ENCODE peak calls at places on chromosome 18, in eight cellular contexts. One of them, this sample, is unnamed.
A peak's percentile ranks its signal among the peaks of the same experiment; 100 is the strongest.

GRCh38 chr18:25351280-25351772 is 640 bp downstream of the ZNF521 start:
- DNase-seq in heart left ventricle: no peak
- DNase-seq in H9: no peak
- DNase-seq in cardiac muscle cell: no peak
- DNase-seq in gastrocnemius medialis: no peak
- DNase-seq in neural progenitor cell: peak; percentile 55
- DNase-seq in left ventricle myocardium inferior: no peak
- DNase-seq in body of pancreas: no peak
- DNase-seq in this sample: no peak

GRCh38 chr18:77127769-77128671 is 4.6 kb downstream of the MBP start:
- DNase-seq in heart left ventricle: no peak
- DNase-seq in H9: no peak
- DNase-seq in cardiac muscle cell: no peak
- DNase-seq in gastrocnemius medialis: peak; percentile 65
- DNase-seq in neural progenitor cell: no peak
- DNase-seq in left ventricle myocardium inferior: no peak
- DNase-seq in body of pancreas: peak; percentile 72
- DNase-seq in this sample: no peak

GRCh38 chr18:46755315-46756171 is 1.3 kb downstream of the ST8SIA5 start:
- DNase-seq in heart left ventricle: no peak
- DNase-seq in H9: no peak
- DNase-seq in cardiac muscle cell: no peak
- DNase-seq in gastrocnemius medialis: no peak
- DNase-seq in neural progenitor cell: peak; percentile 23
- DNase-seq in left ventricle myocardium inferior: no peak
- DNase-seq in body of pancreas: no peak
- DNase-seq in this sample: no peak

GRCh38 chr18:77479047-77479446 is 229.4 kb downstream of the GALR1 start:
- DNase-seq in heart left ventricle: no peak
- DNase-seq in H9: no peak
- DNase-seq in cardiac muscle cell: no peak
- DNase-seq in gastrocnemius medialis: no peak
- DNase-seq in neural progenitor cell: no peak
- DNase-seq in left ventricle myocardium inferior: no peak
- DNase-seq in body of pancreas: no peak
- DNase-seq in this sample: no peak

GRCh38 chr18:61554117-61554776 is 221.0 kb downstream of the CDH20 start:
- DNase-seq in heart left ventricle: no peak
- DNase-seq in H9: no peak
- DNase-seq in cardiac muscle cell: no peak
- DNase-seq in gastrocnemius medialis: no peak
- DNase-seq in neural progenitor cell: no peak
- DNase-seq in left ventricle myocardium inferior: no peak
- DNase-seq in body of pancreas: peak; percentile 32
- DNase-seq in this sample: peak; percentile 12

GRCh38 chr18:6648581-6648980 is 80.9 kb upstream of the ARHGAP28 start:
- DNase-seq in heart left ventricle: no peak
- DNase-seq in H9: no peak
- DNase-seq in cardiac muscle cell: no peak
- DNase-seq in gastrocnemius medialis: no peak
- DNase-seq in neural progenitor cell: no peak
- DNase-seq in left ventricle myocardium inferior: no peak
- DNase-seq in body of pancreas: no peak
- DNase-seq in this sample: no peak

GRCh38 chr18:51196116-51196810 is 1.2 kb downstream of the MEX3C start:
- DNase-seq in heart left ventricle: peak; percentile 54
- DNase-seq in H9: no peak
- DNase-seq in cardiac muscle cell: peak; percentile 34
- DNase-seq in gastrocnemius medialis: peak; percentile 17
- DNase-seq in neural progenitor cell: peak; percentile 21
- DNase-seq in left ventricle myocardium inferior: peak; percentile 47
- DNase-seq in body of pancreas: peak; percentile 48
- DNase-seq in this sample: peak; percentile 26

GRCh38 chr18:48065601-48065995 is 135.1 kb upstream of the SMAD2 start:
- DNase-seq in heart left ventricle: no peak
- DNase-seq in H9: no peak
- DNase-seq in cardiac muscle cell: no peak
- DNase-seq in gastrocnemius medialis: no peak
- DNase-seq in neural progenitor cell: no peak
- DNase-seq in left ventricle myocardium inferior: no peak
- DNase-seq in body of pancreas: no peak
- DNase-seq in this sample: no peak

GRCh38 chr18:50282521-50283335 is 1.4 kb upstream of the MBD1 start:
- DNase-seq in heart left ventricle: peak; percentile 38
- DNase-seq in H9: no peak
- DNase-seq in cardiac muscle cell: no peak
- DNase-seq in gastrocnemius medialis: no peak
- DNase-seq in neural progenitor cell: no peak
- DNase-seq in left ventricle myocardium inferior: no peak
- DNase-seq in body of pancreas: peak; percentile 33
- DNase-seq in this sample: no peak

GRCh38 chr18:36295214-36295613 is 2.3 kb upstream of the FHOD3 start:
- DNase-seq in heart left ventricle: no peak
- DNase-seq in H9: no peak
- DNase-seq in cardiac muscle cell: no peak
- DNase-seq in gastrocnemius medialis: no peak
- DNase-seq in neural progenitor cell: no peak
- DNase-seq in left ventricle myocardium inferior: no peak
- DNase-seq in body of pancreas: no peak
- DNase-seq in this sample: no peak
- H3K9me3 ChIP-seq in heart left ventricle: no peaks in the 10 kb centered on the region
- H3K9me3 ChIP-seq in H9: no peaks in the 10 kb centered on the region
- H3K9me3 ChIP-seq in cardiac muscle cell: no peaks in the 10 kb centered on the region
- H3K9me3 ChIP-seq in gastrocnemius medialis: no peaks in the 10 kb centered on the region
- H3K9me3 ChIP-seq in neural progenitor cell: no peaks in the 10 kb centered on the region
- H3K9me3 ChIP-seq in left ventricle myocardium inferior: no peaks in the 10 kb centered on the region
- H3K9me3 ChIP-seq in body of pancreas: no peaks in the 10 kb centered on the region
- H3K9me3 ChIP-seq in this sample: no peaks in the 10 kb centered on the region

GRCh38 chr18:30386624-30387023 is 655.9 kb downstream of the DSC3 start:
- DNase-seq in heart left ventricle: no peak
- DNase-seq in H9: no peak
- DNase-seq in cardiac muscle cell: peak; percentile 39
- DNase-seq in gastrocnemius medialis: no peak
- DNase-seq in neural progenitor cell: no peak
- DNase-seq in left ventricle myocardium inferior: no peak
- DNase-seq in body of pancreas: no peak
- DNase-seq in this sample: no peak
- H3K9me3 ChIP-seq in heart left ventricle: no peaks in the 10 kb centered on the region
- H3K9me3 ChIP-seq in H9: no peaks in the 10 kb centered on the region
- H3K9me3 ChIP-seq in cardiac muscle cell: no peaks in the 10 kb centered on the region
- H3K9me3 ChIP-seq in gastrocnemius medialis: no peaks in the 10 kb centered on the region
- H3K9me3 ChIP-seq in neural progenitor cell: no peaks in the 10 kb centered on the region
- H3K9me3 ChIP-seq in left ventricle myocardium inferior: no peaks in the 10 kb centered on the region
- H3K9me3 ChIP-seq in body of pancreas: no peaks in the 10 kb centered on the region
- H3K9me3 ChIP-seq in this sample: no peaks in the 10 kb centered on the region

GRCh38 chr18:33900638-33901037 is 322.6 kb downstream of the ASXL3 start:
- DNase-seq in heart left ventricle: no peak
- DNase-seq in H9: no peak
- DNase-seq in cardiac muscle cell: no peak
- DNase-seq in gastrocnemius medialis: no peak
- DNase-seq in neural progenitor cell: no peak
- DNase-seq in left ventricle myocardium inferior: no peak
- DNase-seq in body of pancreas: no peak
- DNase-seq in this sample: no peak
- H3K9me3 ChIP-seq in heart left ventricle: peaks cover 15% of the 10 kb centered on the region
- H3K9me3 ChIP-seq in H9: peaks cover 30% of the 10 kb centered on the region
- H3K9me3 ChIP-seq in cardiac muscle cell: no peaks in the 10 kb centered on the region
- H3K9me3 ChIP-seq in gastrocnemius medialis: no peaks in the 10 kb centered on the region
- H3K9me3 ChIP-seq in neural progenitor cell: peaks cover 27% of the 10 kb centered on the region
- H3K9me3 ChIP-seq in left ventricle myocardium inferior: peaks cover 39% of the 10 kb centered on the region
- H3K9me3 ChIP-seq in body of pancreas: no peaks in the 10 kb centered on the region
- H3K9me3 ChIP-seq in this sample: peaks cover 7% of the 10 kb centered on the region

DNA sequence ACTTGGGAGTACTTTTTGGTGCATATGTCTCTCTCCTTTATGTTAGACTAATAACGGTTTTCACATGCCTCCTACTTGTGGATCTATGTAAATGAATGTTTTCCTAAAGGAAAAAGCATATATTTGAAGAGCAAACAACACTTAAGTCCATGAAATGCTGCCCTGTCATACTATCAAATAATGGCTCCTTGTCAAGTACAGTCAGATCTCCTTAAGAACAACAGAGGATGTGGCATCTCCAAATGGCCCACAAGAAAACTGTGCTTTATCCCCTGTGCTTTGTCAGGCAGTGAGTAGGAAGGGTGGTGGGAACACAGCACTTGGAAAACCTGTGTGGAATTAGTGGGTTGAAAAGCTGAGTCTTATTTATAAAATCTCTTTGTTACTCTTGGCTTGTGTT is 198.2 kb downstream of the PTGR3 start:
- DNase-seq in heart left ventricle: no peak
- DNase-seq in H9: no peak
- DNase-seq in cardiac muscle cell: no peak
- DNase-seq in gastrocnemius medialis: no peak
- DNase-seq in neural progenitor cell: no peak
- DNase-seq in left ventricle myocardium inferior: no peak
- DNase-seq in body of pancreas: no peak
- DNase-seq in this sample: no peak
- H3K9me3 ChIP-seq in heart left ventricle: no peaks in the 10 kb centered on the region
- H3K9me3 ChIP-seq in H9: no peaks in the 10 kb centered on the region
- H3K9me3 ChIP-seq in cardiac muscle cell: no peaks in the 10 kb centered on the region
- H3K9me3 ChIP-seq in gastrocnemius medialis: no peaks in the 10 kb centered on the region
- H3K9me3 ChIP-seq in neural progenitor cell: no peaks in the 10 kb centered on the region
- H3K9me3 ChIP-seq in left ventricle myocardium inferior: no peaks in the 10 kb centered on the region
- H3K9me3 ChIP-seq in body of pancreas: no peaks in the 10 kb centered on the region
- H3K9me3 ChIP-seq in this sample: no peaks in the 10 kb centered on the region

This sample was measured in T-helper 17 cell.